ENCODE peak calls at places on chromosome 14, in seven cellular contexts. M is Peyer's patch, S is heart right ventricle, H is uterus, Z is AG04450, J is BJ, Y is bronchial epithelial cell. I is an unnamed sample.
A peak's percentile ranks its signal among the peaks of the same experiment; 100 is the strongest.

GRCh38 chr14:65336191-65336591 is 76.3 kb upstream of the FUT8 start:
- DNase-seq in Y (no peak), M (no peak), H (no peak), J (peak; percentile 39), S (no peak), Z (peak; percentile 34), I (no peak)

GRCh38 chr14:52926994-52927393 is 23.9 kb downstream of the FERMT2 start:
- DNase-seq in Y (peak; percentile 59), Z (no peak), J (no peak), S (no peak), M (no peak), H (no peak), I (no peak)

GRCh38 chr14:99252940-99253868 is 18.8 kb downstream of the BCL11B start:
- DNase-seq in H (no peak), S (no peak), J (no peak), Y (no peak), M (peak; percentile 70), Z (no peak), I (no peak)

GRCh38 chr14:37061697-37062096 is 110.7 kb downstream of the SLC25A21 start:
- DNase-seq in Z (no peak), S (no peak), M (no peak), Y (no peak), J (no peak), H (no peak), I (no peak)

GRCh38 chr14:30988509-30988908 is 36.9 kb upstream of the AP4S1 start:
- DNase-seq in J (no peak), Z (no peak), S (no peak), M (no peak), Y (peak; percentile 26), H (no peak), I (no peak)

GRCh38 chr14:84519836-84520235 is 1010.1 kb upstream of the FLRT2 start:
- DNase-seq in Y (no peak), S (no peak), M (no peak), J (no peak), H (no peak), Z (no peak), I (no peak)

GRCh38 chr14:96085369-96085768 is 46.2 kb downstream of the C14orf132 start:
- DNase-seq in S (no peak), Y (peak; percentile 63), J (no peak), Z (no peak), M (no peak), H (no peak), I (no peak)

GRCh38 chr14:33588771-33589170 is 362.1 kb downstream of the EGLN3 start:
- DNase-seq in H (no peak), S (no peak), Y (peak; percentile 73), M (no peak), Z (no peak), J (no peak), I (no peak)

GRCh38 chr14:64968651-64969050 is 3.5 kb downstream of the RAB15 start:
- DNase-seq in H (no peak), M (no peak), S (no peak), Z (no peak), Y (no peak), J (no peak), I (no peak)

GRCh38 chr14:100594625-100594951 is 7.4 kb upstream of the BEGAIN start:
- DNase-seq in S (no peak), Z (no peak), M (no peak), H (no peak), Y (no peak), J (no peak), I (no peak)

GRCh38 chr14:100592461-100592871 is 5.2 kb upstream of the BEGAIN start:
- DNase-seq in J (no peak), S (no peak), M (peak; percentile 40), Y (no peak), H (no peak), Z (no peak), I (no peak)

GRCh38 chr14:100592972-100593371 is 5.8 kb upstream of the BEGAIN start:
- DNase-seq in S (no peak), J (no peak), M (peak; percentile 13), H (no peak), Y (no peak), Z (no peak), I (no peak)

GRCh38 chr14:100591453-100592371 is 4.5 kb upstream of the BEGAIN start:
- DNase-seq in Y (no peak), Z (no peak), S (no peak), M (peak; percentile 27), J (no peak), H (no peak), I (no peak)

DNA sequence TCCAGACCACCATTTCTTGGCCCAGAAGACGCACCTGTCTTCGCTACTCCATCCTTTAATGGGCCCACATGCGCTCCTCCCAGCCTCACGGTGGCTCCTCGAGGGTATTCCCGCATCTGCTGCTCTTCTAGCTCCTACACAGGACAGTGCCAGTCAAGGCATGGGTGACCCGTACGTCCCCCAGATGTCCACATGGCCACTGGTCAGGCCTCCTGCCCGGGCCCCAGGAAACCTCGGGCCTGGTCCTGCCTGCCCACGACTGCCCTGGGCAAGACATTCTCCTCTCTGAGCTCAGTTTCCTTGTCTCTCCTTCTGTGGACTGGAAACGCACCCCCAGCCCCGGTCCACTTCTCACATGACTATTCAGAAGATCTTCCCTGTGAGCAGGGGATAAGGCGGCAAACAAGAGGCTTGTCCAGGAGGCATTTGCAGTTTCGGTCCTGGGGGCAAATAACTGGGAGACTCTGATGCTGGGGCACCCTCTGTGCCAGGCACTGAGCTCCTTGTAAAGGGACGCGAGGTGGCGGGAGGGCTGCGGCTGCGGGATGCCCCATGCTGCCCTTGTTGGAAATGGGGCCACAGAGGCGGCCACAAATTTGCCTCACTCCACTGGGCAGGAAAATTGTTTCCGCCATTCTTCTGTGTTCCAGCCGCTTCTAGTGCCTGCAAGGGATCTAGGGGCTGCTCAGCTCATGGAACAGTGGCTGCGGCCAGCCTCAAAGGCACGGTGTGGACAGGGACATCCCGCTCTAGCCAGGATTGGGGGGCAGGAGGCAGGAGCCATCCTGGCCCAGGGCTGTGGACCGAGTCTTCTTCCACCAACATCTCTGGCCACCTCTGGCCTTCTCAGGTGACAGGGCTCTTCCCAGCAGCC is 6.8 kb upstream of the BEGAIN start:
- DNase-seq in H (no peak), Y (no peak), M (peak; percentile 36), S (no peak), J (no peak), Z (no peak), I (no peak)
- H3K27me3 ChIP-seq in H (no peaks in the 10 kb centered on the region), Y (peaks cover 2% of the 10 kb centered on the region), M (no peaks in the 10 kb centered on the region), S (peaks cover 36% of the 10 kb centered on the region), J (peaks cover 13% of the 10 kb centered on the region), Z (peaks cover 45% of the 10 kb centered on the region), I (peaks cover 3% of the 10 kb centered on the region)

GRCh38 chr14:22227084-22227483 is 361.9 kb downstream of the DAD1 start:
- DNase-seq in J (no peak), Y (no peak), Z (no peak), S (no peak), H (no peak), M (no peak), I (no peak)
- H3K4me3 ChIP-seq in J (no peak overlapping the region), Y (no peak overlapping the region), Z (no peak overlapping the region), S (no peak overlapping the region), H (no peak overlapping the region), M (no peak overlapping the region), I (no peak overlapping the region)

GRCh38 chr14:24297190-24297964 is 2.2 kb downstream of the DHRS1 start:
- DNase-seq in S (no peak), M (no peak), Z (no peak), Y (peak; percentile 72), H (no peak), J (no peak), I (no peak)
- TF ChIP-seq CTCF in S (no peak), M (peak; percentile 62), Z (peak; percentile 48), Y (peak; percentile 77), H (no peak), J (peak; percentile 48), I (peak; percentile 26)

GRCh38 chr14:77128414-77128891 is 13.1 kb downstream of the ZDHHC22 start:
- DNase-seq in Y (peak; percentile 73), H (no peak), S (no peak), M (peak; percentile 26), Z (no peak), J (no peak), I (no peak)
- H3K27me3 ChIP-seq in Y (peaks cover 15% of the 10 kb centered on the region), H (no peaks in the 10 kb centered on the region), S (peaks cover 8% of the 10 kb centered on the region), M (no peaks in the 10 kb centered on the region), Z (peaks cover 53% of the 10 kb centered on the region), J (peaks cover 20% of the 10 kb centered on the region), I (peaks cover 2% of the 10 kb centered on the region)

DNA sequence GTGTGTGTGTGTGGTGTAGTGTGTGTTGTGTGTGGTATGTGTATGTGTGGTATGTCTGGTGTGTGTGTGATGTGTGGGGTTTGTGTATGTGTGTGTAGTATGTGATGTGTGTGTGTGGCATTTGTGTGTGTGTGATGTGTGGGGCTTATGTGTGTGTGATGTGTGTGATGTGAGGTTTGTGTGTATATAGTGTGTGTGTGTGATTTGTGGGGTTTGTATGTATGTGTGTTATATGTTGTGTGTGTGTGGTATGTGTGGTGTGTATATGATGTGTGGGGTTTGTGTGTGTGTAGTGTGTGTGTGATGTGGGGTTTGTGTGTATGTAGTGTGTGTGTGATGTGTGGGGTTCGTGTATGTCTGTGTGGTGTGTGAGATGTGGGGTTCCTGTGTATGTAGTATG is 9.4 kb downstream of the GALNT16 start:
- DNase-seq in H (no peak), S (no peak), Z (no peak), J (no peak), M (no peak), Y (no peak), I (no peak)
- H3K4me3 ChIP-seq in H (no peak overlapping the region), S (no peak overlapping the region), Z (no peak overlapping the region), J (no peak overlapping the region), M (no peak overlapping the region), Y (no peak overlapping the region), I (no peak overlapping the region)

GRCh38 chr14:91060472-91061308 is at the start of gene RPS6KA5:
- DNase-seq in H (peak; percentile 100), J (peak; percentile 99), S (peak; percentile 100), Z (peak; percentile 100), Y (peak; percentile 99), M (peak; percentile 100), I (peak; percentile 99)
- TF ChIP-seq CTCF in H (peak; percentile 57), J (no peak), S (peak; percentile 27), Z (no peak), Y (no peak), M (peak; percentile 19), I (no peak)

GRCh38 chr14:104426771-104427125 is 152.8 kb upstream of the C14orf180 start:
- DNase-seq in Z (no peak), M (no peak), J (no peak), S (no peak), Y (no peak), H (no peak), I (no peak)

GRCh38 chr14:104428333-104428851 is 151.2 kb upstream of the C14orf180 start:
- DNase-seq in Z (no peak), Y (no peak), M (no peak), H (no peak), S (no peak), J (no peak), I (no peak)

GRCh38 chr14:104429291-104429861 is 150.2 kb upstream of the C14orf180 start:
- DNase-seq in S (peak; percentile 13), Y (no peak), Z (no peak), J (no peak), M (no peak), H (no peak), I (no peak)

GRCh38 chr14:104427126-104427851 is 152.3 kb upstream of the C14orf180 start:
- DNase-seq in S (no peak), H (no peak), Y (no peak), J (no peak), M (no peak), Z (no peak), I (no peak)

DNA sequence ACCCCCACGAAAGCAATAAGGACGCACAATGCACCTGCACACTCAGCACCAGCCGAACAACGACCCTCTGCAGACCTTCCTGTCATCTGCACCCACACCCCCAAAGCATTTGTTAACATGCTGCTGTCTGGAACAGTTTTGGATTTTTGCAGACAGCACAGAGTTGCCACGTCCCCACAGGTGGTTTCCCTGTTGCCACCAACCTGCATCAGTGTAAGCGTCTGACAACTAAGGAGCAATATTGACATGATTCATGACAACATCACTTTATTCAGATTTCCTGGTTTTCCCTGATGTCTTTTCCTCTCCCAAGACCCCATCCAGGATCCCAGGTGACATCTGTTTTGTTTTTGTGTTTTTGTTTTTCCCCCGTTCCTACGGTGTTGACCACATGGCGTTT is 150.7 kb upstream of the C14orf180 start:
- DNase-seq in H (no peak), S (no peak), Z (no peak), Y (no peak), M (no peak), J (no peak), I (no peak)
- H3K27me3 ChIP-seq in H (no peaks in the 10 kb centered on the region), S (no peaks in the 10 kb centered on the region), Z (no peaks in the 10 kb centered on the region), Y (no peaks in the 10 kb centered on the region), M (no peaks in the 10 kb centered on the region), J (no peaks in the 10 kb centered on the region), I (no peaks in the 10 kb centered on the region)